ENCODE peak calls at places on chromosomes 12 and 14, in five cellular contexts. J is IMR-90, Z is psoas muscle, T is astrocyte of the spinal cord, W is glutamatergic neuron. O is an unnamed sample.

GRCh38 chr14:89544636-89545301 is 127.7 kb upstream of the FOXN3 start:
- DNase-seq in J (peak; percentile 47), Z (no peak), T (no peak), W (no peak), O (no peak)

GRCh38 chr14:85701763-85702162 is 171.8 kb downstream of the FLRT2 start:
- DNase-seq in J (no peak), Z (no peak), T (no peak), W (no peak), O (no peak)

GRCh38 chr14:70073924-70074566 is 114.7 kb downstream of the SLC8A3 start:
- DNase-seq in J (peak; percentile 73), Z (peak; percentile 43), T (peak; percentile 52), W (peak; percentile 79), O (peak; percentile 73)

GRCh38 chr14:34301107-34301734 is 160.8 kb downstream of the SPTSSA start:
- DNase-seq in J (peak; percentile 12), Z (no peak), T (peak; percentile 40), W (no peak), O (peak; percentile 23)

GRCh38 chr12:3491938-3492867 is 1.2 kb downstream of the PRMT8 start:
- DNase-seq in J (peak; percentile 32), Z (peak; percentile 59), T (peak; percentile 51), W (peak; percentile 62), O (peak; percentile 75)

GRCh38 chr14:55760801-55761200 is 180.8 kb downstream of the KTN1 start:
- DNase-seq in J (no peak), Z (no peak), T (no peak), W (no peak), O (no peak)

GRCh38 chr12:106994579-106995220 is 7.8 kb upstream of the MTERF2 start:
- DNase-seq in J (peak; percentile 74), Z (no peak), T (no peak), W (no peak), O (no peak)

GRCh38 chr12:27998170-27999110 is 25.9 kb upstream of the PTHLH start:
- DNase-seq in J (no peak), Z (no peak), T (no peak), W (no peak), O (no peak)

GRCh38 chr12:12533238-12533829 is 29.3 kb downstream of the DUSP16 start:
- DNase-seq in J (no peak), Z (no peak), T (peak; percentile 9), W (no peak), O (no peak)

GRCh38 chr12:119383206-119383605 is 48.7 kb downstream of the CCDC60 start:
- DNase-seq in J (no peak), Z (no peak), T (no peak), W (no peak), O (no peak)

GRCh38 chr14:90755661-90756304 is 60.4 kb downstream of the TTC7B start:
- DNase-seq in J (peak; percentile 38), Z (no peak), T (no peak), W (no peak), O (no peak)

DNA sequence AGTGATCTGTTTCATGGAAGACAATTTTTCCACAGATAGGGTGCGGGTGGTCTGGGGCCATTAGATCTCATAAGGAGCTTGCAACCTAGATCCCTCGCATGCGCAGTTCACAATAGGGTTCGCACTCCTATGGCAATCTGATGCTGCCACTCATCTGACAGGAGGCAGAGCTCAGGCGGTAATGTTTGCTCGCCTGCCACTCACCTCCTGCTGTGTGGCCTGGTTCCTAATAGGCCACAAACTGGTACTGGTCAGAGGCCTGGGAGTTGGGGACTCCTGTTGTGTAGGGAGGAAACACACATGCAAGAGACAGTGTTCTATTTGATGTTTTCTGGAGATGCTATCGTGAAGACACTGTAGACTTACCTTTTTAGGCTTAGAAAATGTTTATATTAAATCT is 77.0 kb upstream of the FGD4 start:
- DNase-seq in J (no peak), Z (no peak), T (no peak), W (peak; percentile 32), O (no peak)
- TF ChIP-seq CTCF in J (no peak), Z (no peak), T (no peak), W (no peak), O (no peak)

GRCh38 chr14:24394275-24394674 is 4.5 kb upstream of the NYNRIN start:
- DNase-seq in J (no peak), Z (no peak), T (no peak), W (no peak), O (no peak)

GRCh38 chr14:24389266-24389855 is 9.4 kb upstream of the NYNRIN start:
- DNase-seq in J (peak; percentile 64), Z (no peak), T (no peak), W (no peak), O (no peak)

GRCh38 chr14:24390696-24391468 is 7.9 kb upstream of the NYNRIN start:
- DNase-seq in J (no peak), Z (no peak), T (no peak), W (no peak), O (no peak)

GRCh38 chr14:24395609-24396580 is 2.9 kb upstream of the NYNRIN start:
- DNase-seq in J (no peak), Z (no peak), T (no peak), W (no peak), O (no peak)

GRCh38 chr14:24392327-24393098 is 6.3 kb upstream of the NYNRIN start:
- DNase-seq in J (peak; percentile 67), Z (no peak), T (peak; percentile 65), W (no peak), O (no peak)
- TF ChIP-seq CTCF in J (peak; percentile 41), Z (no peak), T (peak; percentile 33), W (no peak), O (no peak)

DNA sequence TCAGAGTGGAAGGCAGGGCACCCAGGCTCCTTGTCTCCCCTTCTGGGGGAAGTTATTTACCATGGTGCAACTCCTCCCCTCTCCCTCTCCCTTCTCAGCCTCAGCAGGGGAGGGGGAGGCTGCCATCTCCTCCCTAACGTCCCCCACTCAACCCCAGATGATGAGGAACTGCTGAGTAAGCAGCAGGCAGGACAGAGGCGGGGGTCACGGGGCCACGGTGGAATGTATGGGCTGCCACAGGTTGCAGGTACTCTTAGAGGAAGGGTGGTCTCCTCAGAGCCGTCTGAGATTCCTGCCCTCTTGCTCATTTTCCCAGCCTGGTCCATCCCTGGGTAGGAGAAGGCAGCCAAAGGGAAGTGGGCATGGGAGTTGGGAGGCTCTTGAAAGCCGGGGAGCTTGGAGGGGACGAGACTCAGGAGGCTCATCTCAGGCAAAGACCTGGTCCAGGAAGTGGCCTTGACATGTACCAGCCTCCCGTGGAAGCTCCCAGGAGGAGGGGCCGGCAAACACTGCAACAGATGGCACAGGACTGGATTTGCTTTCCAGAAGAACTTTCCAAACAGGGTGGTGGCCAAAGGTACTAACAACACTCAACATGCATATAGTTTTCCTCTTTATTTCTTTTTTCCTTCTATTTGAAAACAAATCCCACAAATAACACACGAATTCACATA is 19.0 kb downstream of the RIN3 start:
- DNase-seq in J (no peak), Z (no peak), T (no peak), W (no peak), O (no peak)
- TF ChIP-seq CTCF in J (no peak), Z (no peak), T (no peak), W (no peak), O (no peak)

DNA sequence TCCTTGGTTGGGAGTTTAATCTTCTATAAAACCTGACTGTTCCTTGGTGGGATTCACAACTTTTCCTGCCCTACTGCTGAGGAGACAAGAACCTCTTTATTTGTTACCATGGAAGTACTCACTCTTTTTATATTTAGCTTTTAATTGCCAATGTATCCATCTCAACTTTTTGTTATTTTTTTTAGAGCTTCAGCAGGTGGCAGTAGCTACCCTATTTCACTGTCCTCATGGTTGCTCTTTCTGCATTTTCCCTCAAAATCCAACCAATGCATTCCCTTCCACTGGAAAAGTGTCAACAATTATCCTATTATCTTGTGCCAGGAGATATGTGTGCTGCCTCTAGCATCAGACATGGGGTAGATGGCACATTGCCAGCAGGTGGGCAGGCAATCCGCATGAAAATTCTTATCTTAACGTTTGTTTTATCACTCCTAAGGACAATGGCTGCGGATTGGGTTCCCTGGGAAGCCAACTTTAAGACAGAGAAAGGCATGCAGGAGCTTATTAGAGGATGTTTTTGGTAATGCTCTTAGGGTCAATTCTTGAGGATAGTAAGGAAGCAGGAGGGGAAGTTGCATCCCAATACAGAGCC is 406.4 kb downstream of the SNAPC1 start:
- DNase-seq in J (no peak), Z (no peak), T (no peak), W (no peak), O (no peak)
- TF ChIP-seq CTCF in J (peak; percentile 26), Z (no peak), T (no peak), W (no peak), O (peak; percentile 28)

DNA sequence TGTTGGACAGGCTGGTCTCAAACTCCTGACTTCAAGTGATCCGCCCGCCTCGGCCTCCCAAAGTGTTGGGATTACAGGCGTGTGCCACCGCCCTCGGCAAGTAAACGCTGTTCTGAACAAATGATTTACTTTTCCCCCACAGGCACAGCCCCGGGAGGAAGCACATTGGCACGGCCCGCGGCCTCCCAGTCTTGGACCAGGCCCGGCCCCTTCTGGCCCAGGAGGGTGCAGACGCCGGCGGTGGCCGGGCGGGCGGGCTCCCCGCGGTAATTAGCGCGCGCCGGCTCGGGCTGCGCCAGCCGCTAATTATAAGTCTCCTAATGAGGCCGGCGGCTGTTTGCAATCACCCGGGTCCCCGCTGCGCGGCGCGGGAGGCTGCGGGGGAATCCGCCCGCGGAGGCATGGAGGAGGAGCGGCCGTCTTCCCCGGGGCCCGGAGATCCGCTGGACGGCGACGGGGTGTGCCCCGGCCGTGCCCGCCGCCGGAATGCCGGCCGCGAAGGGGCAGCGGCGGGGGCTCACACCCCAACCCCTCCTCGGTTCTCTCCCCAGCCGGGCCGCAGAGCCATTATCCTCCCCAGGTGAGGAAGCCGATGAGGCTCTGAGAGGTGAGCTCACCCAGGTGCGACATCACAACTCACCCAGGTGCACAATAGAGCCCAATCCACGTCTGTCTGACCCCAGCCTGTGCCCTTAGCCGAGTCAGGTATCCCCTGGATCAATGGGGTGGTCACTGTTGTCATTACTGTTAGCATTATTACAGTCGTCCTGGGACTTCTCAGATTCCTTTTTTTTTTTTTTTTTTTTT is 3.3 kb upstream of the POP5 start:
- DNase-seq in J (no peak), Z (peak; percentile 48), T (no peak), W (peak; percentile 78), O (peak; percentile 39)
- TF ChIP-seq CTCF in J (peak; percentile 39), Z (peak; percentile 34), T (peak; percentile 21), W (peak; percentile 36), O (peak; percentile 37)

O was measured in neural crest cell.